ENCODE peak calls at places on chromosomes 11 and 22, in four cellular contexts. One of them, this sample, is unnamed.

GRCh38 chr11:8905528-8906165 is 5.3 kb upstream of the AKIP1 start:
- DNase-seq in A549: peak; percentile 56
- DNase-seq in BE2C: no peak
- DNase-seq in AG09309: peak; percentile 67
- DNase-seq in this sample: no peak

GRCh38 chr22:29073618-29074275 is 912 bp downstream of the KREMEN1 start:
- DNase-seq in A549: no peak
- DNase-seq in AG09309: no peak
- DNase-seq in BE2C: no peak
- DNase-seq in this sample: no peak

GRCh38 chr11:23865341-23865975 is 631.4 kb upstream of the LUZP2 start:
- DNase-seq in BE2C: no peak
- DNase-seq in A549: no peak
- DNase-seq in AG09309: no peak
- DNase-seq in this sample: no peak

GRCh38 chr11:34480339-34480738 is 33.3 kb downstream of the ELF5 start:
- DNase-seq in AG09309: no peak
- DNase-seq in A549: no peak
- DNase-seq in BE2C: no peak
- DNase-seq in this sample: no peak

GRCh38 chr22:31296258-31296657 is 4.0 kb upstream of the PIK3IP1 start:
- DNase-seq in A549: no peak
- DNase-seq in BE2C: no peak
- DNase-seq in AG09309: no peak
- DNase-seq in this sample: no peak

GRCh38 chr11:77073328-77074001 is 6.7 kb downstream of the CAPN5 start:
- DNase-seq in BE2C: peak; percentile 97
- DNase-seq in AG09309: peak; percentile 79
- DNase-seq in A549: peak; percentile 75
- DNase-seq in this sample: peak; percentile 80

GRCh38 chr11:101429708-101430107 is 154.1 kb downstream of the TRPC6 start:
- DNase-seq in AG09309: no peak
- DNase-seq in BE2C: no peak
- DNase-seq in A549: no peak
- DNase-seq in this sample: no peak

GRCh38 chr11:62124186-62125113 is 639 bp downstream of the INCENP start:
- DNase-seq in BE2C: no peak
- DNase-seq in A549: no peak
- DNase-seq in AG09309: no peak
- DNase-seq in this sample: no peak

GRCh38 chr22:33747029-33747428 is 173.2 kb downstream of the LARGE1 start:
- DNase-seq in AG09309: no peak
- DNase-seq in BE2C: no peak
- DNase-seq in A549: no peak
- DNase-seq in this sample: no peak

GRCh38 chr11:5626191-5626590 is 1.4 kb downstream of the TRIM34 start:
- DNase-seq in BE2C: no peak
- DNase-seq in AG09309: peak; percentile 42
- DNase-seq in A549: no peak
- DNase-seq in this sample: no peak

GRCh38 chr11:2947744-2948143 is 18.5 kb upstream of the PHLDA2 start:
- DNase-seq in BE2C: no peak
- DNase-seq in AG09309: no peak
- DNase-seq in A549: no peak
- DNase-seq in this sample: no peak

GRCh38 chr11:32792948-32793475 is 1.4 kb downstream of the CCDC73 start:
- DNase-seq in A549: peak; percentile 31
- DNase-seq in BE2C: peak; percentile 36
- DNase-seq in AG09309: no peak
- DNase-seq in this sample: no peak

GRCh38 chr22:35376728-35377472 is 4.0 kb upstream of the HMOX1 start:
- DNase-seq in BE2C: peak; percentile 89
- DNase-seq in A549: peak; percentile 96
- DNase-seq in AG09309: peak; percentile 93
- DNase-seq in this sample: peak; percentile 97

GRCh38 chr11:116860303-116860702 is 22.9 kb upstream of the APOA1 start:
- DNase-seq in BE2C: no peak
- DNase-seq in AG09309: no peak
- DNase-seq in A549: no peak
- DNase-seq in this sample: no peak

GRCh38 chr22:36369922-36370781 is 17.6 kb downstream of the MYH9 start:
- DNase-seq in A549: peak; percentile 58
- DNase-seq in AG09309: no peak
- DNase-seq in BE2C: no peak
- DNase-seq in this sample: no peak

GRCh38 chr11:11701070-11701469 is 79.3 kb upstream of the GALNT18 start:
- DNase-seq in A549: peak; percentile 13
- DNase-seq in AG09309: peak; percentile 14
- DNase-seq in BE2C: no peak
- DNase-seq in this sample: peak; percentile 1

GRCh38 chr11:89016214-89016613 is 49.6 kb downstream of the GRM5 start:
- DNase-seq in AG09309: no peak
- DNase-seq in BE2C: no peak
- DNase-seq in A549: no peak
- DNase-seq in this sample: no peak

GRCh38 chr11:26993965-26994446 is at the start of gene FIBIN:
- DNase-seq in A549: no peak
- DNase-seq in AG09309: no peak
- DNase-seq in BE2C: peak; percentile 26
- DNase-seq in this sample: no peak
- H3K4me3 ChIP-seq in A549: peak within 1 kb of the TSS; percentile 25
- H3K4me3 ChIP-seq in AG09309: peak within 1 kb of the TSS; percentile 81
- H3K4me3 ChIP-seq in BE2C: peak within 1 kb of the TSS; percentile 54
- H3K4me3 ChIP-seq in this sample: peak within 1 kb of the TSS; percentile 80

DNA sequence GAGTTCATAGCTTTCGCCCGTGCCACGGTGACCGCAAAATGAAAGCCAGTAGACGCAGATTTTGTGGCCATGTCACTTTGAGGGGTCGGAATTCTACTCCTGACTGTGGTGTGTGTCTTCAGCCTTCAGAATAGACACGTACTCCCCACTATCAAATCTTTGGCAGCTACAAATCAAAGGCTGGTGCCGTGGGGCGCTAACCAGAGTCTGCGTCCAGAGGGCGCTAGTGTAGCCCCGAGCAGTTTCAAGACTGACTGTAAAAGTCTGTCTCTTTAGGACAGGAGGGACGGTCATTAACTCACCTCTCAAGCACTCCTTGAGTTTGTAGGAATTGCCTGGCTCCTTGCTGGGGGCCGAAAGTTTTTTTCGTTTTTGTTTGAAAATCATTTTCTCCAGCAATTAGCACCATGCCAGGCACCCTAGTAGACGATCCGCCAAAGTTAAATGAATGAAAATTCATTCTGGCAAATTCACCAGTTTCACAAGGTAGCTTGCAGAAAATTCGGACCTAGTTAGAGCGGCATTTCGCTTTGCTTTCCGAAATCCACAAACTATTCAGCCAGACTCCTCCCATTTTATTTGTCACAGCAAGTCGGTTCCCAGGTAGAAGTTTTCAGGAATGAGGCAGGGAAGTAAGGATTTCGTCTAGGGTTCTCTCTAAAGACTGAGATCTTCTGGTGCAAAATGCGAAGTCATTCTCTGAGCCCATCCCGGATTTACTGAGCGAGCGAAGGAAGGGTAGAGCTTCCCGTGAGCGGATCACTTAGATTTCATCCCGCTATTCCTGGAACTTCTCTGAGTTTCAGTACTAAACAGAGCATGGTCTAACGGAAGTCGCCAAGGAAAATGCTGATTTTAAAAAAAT is 2.8 kb upstream of the CALCA start:
- DNase-seq in BE2C: peak; percentile 39
- DNase-seq in A549: peak; percentile 64
- DNase-seq in AG09309: no peak
- DNase-seq in this sample: no peak
- H3K4me3 ChIP-seq in BE2C: peak overlapping the region; percentile 12
- H3K4me3 ChIP-seq in A549: peak overlapping the region; percentile 29
- H3K4me3 ChIP-seq in AG09309: no peak overlapping the region
- H3K4me3 ChIP-seq in this sample: no peak overlapping the region

GRCh38 chr11:13216019-13217006 is 61.3 kb upstream of the BMAL1 start:
- DNase-seq in BE2C: no peak
- DNase-seq in A549: peak; percentile 90
- DNase-seq in AG09309: peak; percentile 90
- DNase-seq in this sample: peak; percentile 87
- H3K4me3 ChIP-seq in BE2C: no peak overlapping the region
- H3K4me3 ChIP-seq in A549: peak overlapping the region; percentile 15
- H3K4me3 ChIP-seq in AG09309: peak overlapping the region; percentile 31
- H3K4me3 ChIP-seq in this sample: peak overlapping the region; percentile 23

GRCh38 chr22:37982151-37982838 is 2.1 kb downstream of the SOX10 start:
- DNase-seq in A549: no peak
- DNase-seq in BE2C: no peak
- DNase-seq in AG09309: no peak
- DNase-seq in this sample: no peak
- H3K4me3 ChIP-seq in A549: no peak overlapping the region
- H3K4me3 ChIP-seq in BE2C: no peak overlapping the region
- H3K4me3 ChIP-seq in AG09309: no peak overlapping the region
- H3K4me3 ChIP-seq in this sample: no peak overlapping the region

DNA sequence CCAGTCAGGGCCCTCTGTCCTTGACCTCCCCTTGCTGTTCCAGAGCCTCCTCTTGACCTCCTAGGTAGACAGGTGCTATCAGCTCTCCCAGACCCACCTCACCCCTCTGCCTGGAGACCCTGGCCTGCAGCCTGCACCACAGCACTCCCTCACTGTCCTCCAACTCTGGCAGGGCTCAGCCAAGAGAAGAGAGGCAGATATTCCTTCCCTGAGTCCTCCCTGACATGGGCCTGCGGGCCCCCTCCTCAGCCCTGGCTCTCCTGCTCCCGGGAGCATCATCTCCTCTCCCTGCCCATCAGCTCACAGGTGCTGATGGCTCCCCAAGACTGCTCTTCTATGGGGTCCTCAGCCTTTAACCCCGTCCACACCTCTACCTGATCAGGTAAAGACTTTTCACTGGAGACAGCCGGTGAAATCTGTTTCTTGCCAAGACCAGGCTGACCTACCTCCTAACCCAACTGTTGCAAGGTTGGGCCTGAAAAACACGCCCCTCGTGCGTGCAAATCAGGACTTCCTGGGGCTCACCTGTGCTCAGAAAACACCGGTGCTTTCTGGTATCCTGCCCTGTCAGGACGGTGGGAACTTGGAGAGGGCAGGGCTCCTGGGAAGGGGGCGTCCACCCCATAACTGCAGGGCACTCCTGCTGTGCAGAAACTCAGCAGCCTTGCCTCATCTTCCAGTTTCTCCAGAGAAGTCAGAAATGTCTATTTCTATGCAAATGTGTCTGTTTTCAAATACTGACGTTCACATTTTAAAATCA is 160.7 kb downstream of the SHANK2 start:
- DNase-seq in BE2C: no peak
- DNase-seq in AG09309: no peak
- DNase-seq in A549: no peak
- DNase-seq in this sample: no peak
- H3K4me3 ChIP-seq in BE2C: no peak overlapping the region
- H3K4me3 ChIP-seq in AG09309: no peak overlapping the region
- H3K4me3 ChIP-seq in A549: no peak overlapping the region
- H3K4me3 ChIP-seq in this sample: no peak overlapping the region

GRCh38 chr11:125967515-125967914 is 21.7 kb downstream of the VSIG10L2 start:
- DNase-seq in AG09309: no peak
- DNase-seq in BE2C: no peak
- DNase-seq in A549: no peak
- DNase-seq in this sample: no peak
- H3K4me3 ChIP-seq in AG09309: no peak overlapping the region
- H3K4me3 ChIP-seq in BE2C: no peak overlapping the region
- H3K4me3 ChIP-seq in A549: no peak overlapping the region
- H3K4me3 ChIP-seq in this sample: no peak overlapping the region

GRCh38 chr11:17770048-17770652 is 35.6 kb downstream of the KCNC1 start:
- DNase-seq in A549: peak; percentile 20
- DNase-seq in BE2C: peak; percentile 17
- DNase-seq in AG09309: no peak
- DNase-seq in this sample: no peak
- H3K4me3 ChIP-seq in A549: no peak overlapping the region
- H3K4me3 ChIP-seq in BE2C: no peak overlapping the region
- H3K4me3 ChIP-seq in AG09309: no peak overlapping the region
- H3K4me3 ChIP-seq in this sample: no peak overlapping the region